ENCODE peak calls at places on chromosomes 1 and 21, in six cellular contexts. M is activated naive CD8-positive, alpha-beta T cell treated with anti-CD3 and anti-CD28 coated beads, Interleukin-2, amount 50 U/mL, for 24 hours; P is esophagus squamous epithelium; J is islet precursor cell; R is kidney tubule cell; X is substantia nigra. C is an unnamed sample.

GRCh38 chr1:205301220-205301821 is 20.2 kb downstream of the NUAK2 start:
- DNase-seq in M (no peak), P (no peak), J (peak), R (peak), X (peak), C (no peak)

GRCh38 chr1:7334475-7335035 is 436.5 kb upstream of the VAMP3 start:
- DNase-seq in M (no peak), P (no peak), J (no peak), R (peak), X (no peak), C (no peak)

GRCh38 chr1:102891868-102892625 is 216.3 kb downstream of the COL11A1 start:
- DNase-seq in M (no peak), P (no peak), J (no peak), R (peak), X (no peak), C (no peak)

GRCh38 chr1:234858722-234859121 is 248.7 kb upstream of the IRF2BP2 start:
- DNase-seq in M (no peak), P (no peak), J (peak), R (peak), X (no peak), C (no peak)

GRCh38 chr1:204746838-204747442 is 61.4 kb upstream of the LRRN2 start:
- DNase-seq in M (peak), P (no peak), J (peak), R (peak), X (peak), C (peak)

GRCh38 chr1:204505674-204506073 is 10.5 kb upstream of the MDM4 start:
- DNase-seq in M (no peak), P (no peak), J (no peak), R (no peak), X (no peak), C (no peak)

GRCh38 chr1:91015794-91016550 is 5.9 kb downstream of the ZNF644 start:
- DNase-seq in M (no peak), P (no peak), J (no peak), R (peak), X (no peak), C (no peak)

GRCh38 chr1:40748841-40749718 is 34.5 kb upstream of the KCNQ4 start:
- DNase-seq in M (no peak), P (no peak), J (no peak), R (no peak), X (no peak), C (no peak)

GRCh38 chr1:58748625-58749198 is 35.1 kb downstream of the JUN start:
- DNase-seq in M (no peak), P (no peak), J (no peak), R (no peak), X (no peak), C (no peak)

GRCh38 chr1:12669529-12670068 is 25.7 kb downstream of the AADACL4 start:
- DNase-seq in M (no peak), P (no peak), J (no peak), R (no peak), X (no peak), C (no peak)

GRCh38 chr1:242467556-242468145 is 56.8 kb downstream of the PLD5 start:
- DNase-seq in M (peak), P (no peak), J (peak), R (peak), X (peak), C (peak)

GRCh38 chr1:8409107-8409506 is 91.2 kb downstream of the SLC45A1 start:
- DNase-seq in M (no peak), P (no peak), J (peak), R (peak), X (peak), C (no peak)

GRCh38 chr21:29849735-29850176 is 90.0 kb downstream of the GRIK1 start:
- DNase-seq in M (peak), P (no peak), J (peak), R (peak), X (peak), C (peak)

GRCh38 chr1:106268070-106268469 is 788.4 kb upstream of the PRMT6 start:
- DNase-seq in M (no peak), P (no peak), J (no peak), R (peak), X (no peak), C (peak)

GRCh38 chr1:221921936-221922335 is 180.0 kb upstream of the DUSP10 start:
- DNase-seq in M (no peak), P (no peak), J (no peak), R (no peak), X (no peak), C (no peak)

GRCh38 chr1:85553936-85554335 is 26.6 kb upstream of the CCN1 start:
- DNase-seq in M (no peak), P (no peak), J (no peak), R (no peak), X (no peak), C (no peak)

GRCh38 chr1:151703813-151704212 is 12.8 kb downstream of the CELF3 start:
- DNase-seq in M (no peak), P (no peak), J (no peak), R (no peak), X (no peak), C (no peak)

GRCh38 chr1:46532095-46532494 is 19.4 kb downstream of the KNCN start:
- DNase-seq in M (no peak), P (no peak), J (no peak), R (no peak), X (no peak), C (no peak)

GRCh38 chr1:202159534-202160371 is 649 bp downstream of the PTPN7 start:
- DNase-seq in M (peak), P (no peak), J (no peak), R (no peak), X (no peak), C (no peak)

GRCh38 chr1:42822833-42823392 is 5.7 kb upstream of the SVBP start:
- DNase-seq in M (no peak), P (no peak), J (no peak), R (no peak), X (no peak), C (no peak)

GRCh38 chr1:178488393-178488792 is 8.4 kb downstream of the CLEC20A start:
- DNase-seq in M (no peak), P (no peak), J (peak), R (no peak), X (no peak), C (no peak)

GRCh38 chr21:32366191-32366590 is 26.6 kb downstream of the URB1 start:
- DNase-seq in M (no peak), P (no peak), J (no peak), R (no peak), X (no peak), C (no peak)